ENCODE peak calls at places on chromosomes 3 and 15, in five cellular contexts. B is NCI-H748 treated with DMSO at 0.1 percent for 48 hours, F is activated gamma-delta T cell treated with Interleukin-2 at 50 U/mL for 16 hours, A is HAP-1, D is endothelial cell. N is an unnamed sample.

GRCh38 chr3:24680214-24680967 is 185.7 kb upstream of the THRB start:
- DNase-seq in D (peak; percentile 81), A (peak; percentile 90), F (peak; percentile 24), B (peak; percentile 14), N (peak; percentile 27)

GRCh38 chr15:74709011-74709410 is 13.2 kb upstream of the EDC3 start:
- DNase-seq in A (no peak), D (no peak), B (no peak), F (no peak), N (no peak)

GRCh38 chr15:69810441-69811071 is 287.2 kb downstream of the TLE3 start:
- DNase-seq in D (no peak), F (no peak), A (peak; percentile 37), B (no peak), N (no peak)

GRCh38 chr3:28376424-28376823 is 27.8 kb upstream of the AZI2 start:
- DNase-seq in F (no peak), B (no peak), A (no peak), D (no peak), N (no peak)

GRCh38 chr3:16406175-16406574 is 107.3 kb downstream of the RFTN1 start:
- DNase-seq in D (no peak), F (no peak), B (no peak), A (no peak), N (no peak)

GRCh38 chr3:45545476-45545875 is 49.1 kb upstream of the LIMD1 start:
- DNase-seq in D (no peak), F (no peak), B (no peak), A (no peak), N (no peak)

GRCh38 chr3:112111785-112112402 is 21.2 kb downstream of the GCSAM start:
- DNase-seq in B (peak; percentile 22), D (peak; percentile 50), A (peak; percentile 76), F (peak; percentile 61), N (peak; percentile 40)

GRCh38 chr3:62312201-62312600 is 61.1 kb downstream of the FEZF2 start:
- DNase-seq in B (no peak), A (no peak), D (no peak), F (no peak), N (no peak)

GRCh38 chr3:191681198-191681597 is 220.2 kb downstream of the PYDC2 start:
- DNase-seq in A (no peak), D (no peak), B (no peak), F (no peak), N (no peak)

GRCh38 chr15:39639037-39639436 is 58.2 kb downstream of the THBS1 start:
- DNase-seq in A (no peak), B (no peak), D (no peak), F (no peak), N (no peak)

GRCh38 chr3:4979401-4980228 is at the start of gene BHLHE40:
- DNase-seq in B (no peak), A (peak; percentile 38), F (no peak), D (peak; percentile 64), N (no peak)

GRCh38 chr15:76192715-76193114 is 118.6 kb downstream of the ETFA start:
- DNase-seq in D (no peak), B (no peak), F (no peak), A (no peak), N (no peak)

GRCh38 chr3:185365281-185366211 is 2.6 kb downstream of the MAP3K13 start:
- DNase-seq in B (no peak), A (no peak), D (no peak), F (no peak), N (no peak)

GRCh38 chr3:126213376-126214044 is 33.1 kb upstream of the ALDH1L1 start:
- DNase-seq in A (no peak), D (no peak), B (no peak), F (no peak), N (no peak)

GRCh38 chr15:60001642-60002527 is 2.2 kb upstream of the FOXB1 start:
- DNase-seq in D (peak; percentile 15), B (no peak), A (no peak), F (no peak), N (no peak)

GRCh38 chr3:4350789-4351163 is 47.6 kb downstream of the SETMAR start:
- DNase-seq in B (peak; percentile 24), A (peak; percentile 46), F (peak; percentile 50), D (peak; percentile 19), N (peak; percentile 3)

GRCh38 chr3:46566040-46566631 is at the start of gene LRRC2:
- DNase-seq in F (peak; percentile 46), B (no peak), A (peak; percentile 57), D (peak; percentile 31), N (no peak)

GRCh38 chr3:49173116-49173791 is 1.9 kb downstream of the KLHDC8B start:
- DNase-seq in A (peak; percentile 68), B (peak; percentile 42), D (no peak), F (no peak), N (no peak)

GRCh38 chr15:76065267-76065666 is 5.5 kb downstream of the TMEM266 start:
- DNase-seq in B (no peak), F (peak; percentile 19), A (no peak), D (no peak), N (no peak)

GRCh38 chr3:82978368-82978767 is 1216.9 kb upstream of the GBE1 start:
- DNase-seq in F (no peak), A (no peak), D (no peak), B (no peak), N (no peak)

N was measured in NK-92 treated with Interleukin-12 subunit alpha and Interleukin-12 subunit beta, amount 100 ng/mL, for 24 hours.